ENCODE peak calls at places on chromosomes 16 and 17, in seven cellular contexts. X is A549, H is K562, D is GM12878, N is SK-N-SH, G is HepG2, I is HCT116. E is an unnamed sample.

GRCh38 chr17:80942360-80943345 is 49.0 kb upstream of the CHMP6 start:
- DNase-seq in N (no peak), X (no peak), H (no peak), D (no peak), I (no peak), G (no peak), E (no peak)

GRCh38 chr17:29933379-29933778 is 3.4 kb upstream of the SSH2 start:
- DNase-seq in D (no peak), I (peak; percentile 28), X (no peak), N (no peak), H (peak; percentile 21), G (peak; percentile 52), E (peak; percentile 69)

GRCh38 chr17:17840751-17841591 is 4.2 kb upstream of the SREBF1 start:
- DNase-seq in G (peak; percentile 35), I (no peak), N (no peak), X (no peak), H (peak; percentile 59), D (no peak), E (peak; percentile 30)

GRCh38 chr17:81541123-81541522 is 11.0 kb downstream of the FAAP100 start:
- DNase-seq in X (no peak), I (no peak), D (no peak), H (no peak), N (no peak), G (no peak), E (no peak)

GRCh38 chr16:24255446-24256352 is at the start of gene CACNG3:
- DNase-seq in G (peak; percentile 37), I (no peak), H (peak; percentile 85), N (peak; percentile 37), D (no peak), X (peak; percentile 10), E (peak; percentile 99)

GRCh38 chr17:61393550-61393903 is 6.1 kb upstream of the TBX2 start:
- DNase-seq in N (peak; percentile 66), H (no peak), G (no peak), I (no peak), D (no peak), X (no peak), E (no peak)

GRCh38 chr17:4833941-4834501 is 881 bp downstream of the MINK1 start:
- DNase-seq in N (peak; percentile 44), X (no peak), D (no peak), H (peak; percentile 50), G (peak; percentile 68), I (no peak), E (peak; percentile 43)

GRCh38 chr17:1604831-1605528 is 23.7 kb downstream of the SLC43A2 start:
- DNase-seq in D (no peak), X (no peak), H (no peak), I (no peak), N (no peak), G (peak; percentile 35), E (peak; percentile 49)

GRCh38 chr17:61659437-61659836 is 68.4 kb upstream of the NACA2 start:
- DNase-seq in D (no peak), N (no peak), G (no peak), H (no peak), I (no peak), X (no peak), E (no peak)

GRCh38 chr17:16080366-16080765 is 80.7 kb downstream of the TTC19 start:
- DNase-seq in D (no peak), G (no peak), I (no peak), H (no peak), N (no peak), X (no peak), E (no peak)

DNA sequence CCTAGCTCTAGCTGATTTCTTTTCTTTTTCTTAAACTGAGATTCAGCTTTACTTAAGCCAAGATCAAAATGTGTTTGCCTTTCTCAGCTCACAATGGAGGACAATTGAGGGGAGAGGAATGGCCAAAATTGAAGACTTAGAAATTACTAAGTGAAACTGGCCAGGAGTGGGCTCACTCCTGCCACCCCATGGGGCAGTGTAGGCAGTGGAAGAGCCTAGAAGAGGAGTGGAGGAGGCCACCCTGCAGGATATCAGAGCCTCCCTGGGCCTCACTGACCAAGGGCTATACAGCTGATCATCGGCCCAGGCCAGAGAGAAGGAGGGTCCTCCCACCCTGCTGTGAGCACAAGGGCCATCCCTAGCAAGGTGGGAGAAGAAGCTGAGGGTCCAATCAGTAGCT is 119.8 kb downstream of the CCT6B start:
- DNase-seq in N (peak; percentile 26), H (no peak), G (no peak), D (no peak), I (no peak), X (no peak), E (no peak)
- TF ChIP-seq REST in N (no peak), H (no peak), G (no peak), D (no peak), I (no peak), X (no peak), E (no peak)

DNA sequence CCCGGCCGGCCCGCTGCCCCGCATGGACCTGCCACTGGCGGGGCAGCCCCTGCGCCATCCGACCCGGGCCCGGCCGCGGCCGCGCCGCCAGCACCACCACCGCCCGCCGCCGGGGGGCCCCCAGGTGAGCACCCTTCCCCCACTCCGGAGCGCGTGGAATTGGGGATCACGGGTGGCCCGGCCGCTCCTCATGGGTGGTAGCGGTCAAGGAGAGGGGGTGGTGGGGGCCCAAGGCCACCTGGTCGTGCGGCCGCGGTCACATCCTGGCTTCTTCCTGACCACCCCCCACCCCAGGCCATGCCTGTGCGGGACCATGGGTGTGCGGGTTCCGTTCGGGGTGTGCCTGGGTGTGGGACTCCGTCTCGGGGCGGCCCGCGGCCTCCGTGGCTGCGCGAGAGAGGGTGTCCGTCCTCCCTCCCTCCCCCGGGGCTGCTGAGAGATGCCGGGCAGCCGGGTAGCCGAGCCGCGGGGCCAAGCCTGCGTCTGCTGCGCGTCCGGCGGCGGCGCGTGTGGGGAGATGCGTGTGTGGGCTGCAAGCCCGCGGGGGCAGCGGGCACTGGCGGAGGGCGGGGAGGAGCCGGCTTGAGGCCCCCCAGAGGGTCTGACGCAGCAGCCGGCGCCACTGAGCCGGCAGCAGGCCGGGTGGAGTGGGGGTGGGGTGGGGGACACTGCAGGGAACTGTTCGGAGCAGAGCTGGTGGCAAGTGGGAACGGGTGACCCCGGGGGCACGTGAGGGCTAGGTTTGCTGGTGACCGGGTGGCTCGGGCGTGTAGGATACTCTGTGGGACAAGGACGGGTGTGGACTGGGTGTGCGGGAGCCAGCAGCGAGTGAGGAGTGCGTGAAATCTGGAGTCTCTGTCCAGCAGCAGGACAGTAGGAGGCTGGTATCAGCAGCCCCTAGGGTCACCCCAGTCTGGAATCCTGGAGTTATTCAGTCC is 6.7 kb downstream of the ACD start:
- DNase-seq in G (no peak), I (no peak), H (no peak), N (peak; percentile 89), D (no peak), X (no peak), E (no peak)
- H3K4me2 ChIP-seq in G (peak overlapping the region; percentile 92), I (peak overlapping the region; percentile 90), H (peak overlapping the region; percentile 25), N (peak overlapping the region; percentile 94), D (no peak overlapping the region), X (peak overlapping the region; percentile 99), E (peak overlapping the region; percentile 87)

GRCh38 chr17:78107457-78107856 is 21.1 kb downstream of the TMC6 start:
- DNase-seq in G (no peak), I (no peak), D (no peak), X (no peak), N (no peak), H (no peak), E (no peak)
- TF ChIP-seq REST in G (no peak), I (no peak), D (no peak), X (no peak), N (no peak), H (no peak), E (no peak)

GRCh38 chr16:46918905-46919792 is 35.0 kb downstream of the GPT2 start:
- DNase-seq in H (peak; percentile 65), N (no peak), G (peak; percentile 97), D (peak; percentile 54), I (no peak), X (no peak), E (no peak)
- H3K4me2 ChIP-seq in H (no peak overlapping the region), N (no peak overlapping the region), G (peak overlapping the region; percentile 6), D (peak overlapping the region; percentile 84), I (no peak overlapping the region), X (no peak overlapping the region), E (no peak overlapping the region)

GRCh38 chr17:37551788-37552187 is 57.4 kb downstream of the SYNRG start:
- DNase-seq in G (no peak), X (no peak), I (no peak), N (no peak), D (no peak), H (no peak), E (no peak)
- TF ChIP-seq REST in G (no peak), X (no peak), I (no peak), N (no peak), D (no peak), H (no peak), E (no peak)

DNA sequence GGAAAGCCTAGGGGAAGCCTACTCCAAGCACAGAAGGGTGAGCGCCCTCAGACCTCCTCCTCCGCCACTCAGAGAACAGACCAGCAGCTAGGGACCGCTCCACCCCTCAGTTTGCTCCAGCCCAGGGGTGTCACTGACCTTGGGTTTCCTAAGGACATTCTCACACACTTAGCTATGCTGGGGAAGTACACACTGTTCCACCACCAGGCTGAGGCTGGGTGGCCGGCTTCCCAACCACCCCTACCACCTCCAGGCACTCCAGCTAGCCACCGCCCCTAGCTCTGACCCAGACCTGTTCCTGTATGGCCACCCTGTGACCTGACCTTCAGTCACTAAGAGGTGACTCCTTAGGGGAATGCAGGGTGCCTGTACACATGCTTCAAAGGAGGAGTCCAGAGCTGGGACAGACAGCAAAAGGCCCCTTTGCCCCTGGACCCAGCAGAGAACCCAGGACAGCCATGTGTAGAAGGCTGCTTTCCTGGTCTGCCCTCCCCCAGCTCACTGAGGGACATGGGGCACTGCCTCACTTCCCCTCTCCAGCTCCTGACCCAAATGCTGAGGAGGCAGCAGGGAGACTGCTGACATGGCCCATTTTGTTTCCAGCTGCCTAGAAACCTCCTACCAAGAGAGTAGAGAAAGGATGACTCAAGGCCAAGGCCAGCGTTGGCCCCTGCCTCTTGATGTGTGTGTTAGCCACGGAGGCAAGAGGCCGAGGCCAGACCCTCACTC is 6.7 kb downstream of the HSPB9 start:
- DNase-seq in G (no peak), H (no peak), X (no peak), D (no peak), I (no peak), N (no peak), E (no peak)
- H3K4me2 ChIP-seq in G (no peak overlapping the region), H (no peak overlapping the region), X (no peak overlapping the region), D (no peak overlapping the region), I (no peak overlapping the region), N (no peak overlapping the region), E (no peak overlapping the region)

DNA sequence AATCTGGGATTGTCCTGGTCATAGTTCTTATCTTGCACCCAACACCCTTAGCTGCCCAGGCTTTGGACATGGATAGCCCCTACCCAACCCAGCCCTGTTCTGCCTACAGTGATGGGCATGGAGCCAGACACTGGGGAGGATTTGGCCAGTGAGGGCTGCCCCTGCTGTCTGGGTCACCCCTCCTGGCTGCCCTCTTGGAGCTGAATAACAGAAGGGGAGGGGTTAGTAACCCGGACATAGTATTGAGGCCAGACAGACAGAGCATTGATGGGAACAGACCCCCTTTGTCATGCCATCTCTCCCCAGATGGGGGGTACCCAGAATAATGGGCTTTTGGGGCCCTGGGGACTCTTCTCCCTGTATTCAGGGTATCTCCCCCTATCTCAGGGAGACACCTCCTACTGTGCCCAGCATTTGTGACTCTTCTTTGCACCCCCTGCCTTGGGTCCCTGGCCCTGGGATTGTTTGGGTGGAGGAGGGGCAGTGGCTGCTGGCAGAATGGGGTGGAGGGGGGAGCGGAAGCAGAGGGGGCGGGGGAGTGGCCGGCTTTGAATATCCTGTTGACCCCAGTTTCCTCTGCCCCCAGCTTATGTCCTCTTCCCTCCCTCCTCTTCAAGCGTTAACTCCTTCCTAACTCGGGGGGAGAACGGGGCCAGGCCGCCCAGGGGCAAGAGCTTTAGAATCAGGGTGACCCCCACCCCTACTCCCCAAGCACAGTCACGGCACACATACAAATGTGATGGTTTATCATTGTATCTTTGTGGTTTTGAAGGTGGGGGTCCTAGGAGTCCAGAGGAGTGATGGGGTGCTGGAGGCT is 17.0 kb downstream of the GJD3 start:
- DNase-seq in X (no peak), H (peak; percentile 49), I (no peak), G (no peak), N (peak; percentile 61), D (no peak), E (peak; percentile 72)
- TF ChIP-seq REST in X (no peak), H (no peak), I (no peak), G (no peak), N (no peak), D (no peak), E (no peak)